ENCODE peak calls at places on chromosome 2, in nine cellular contexts. Y is HEK293T; N is GM04503; W is EH; X is fibroblast of the conjunctiva; B is stimulated activated CD8-positive, alpha-beta memory T cell treated with anti-CD3 and anti-CD28 coated beads, Interleukin-15, amount 100 ng/mL, for 4 hours; R is CD8-positive, alpha-beta memory T cell; Q is T follicular helper cell; J is activated CD8-positive, alpha-beta memory T cell treated with anti-CD3 and anti-CD28 coated beads for 48 hours. G is an unnamed sample.

GRCh38 chr2:231396058-231396821 is 730 bp downstream of the B3GNT7 start:
- DNase-seq in B (no peak), J (no peak), W (no peak), Q (no peak), R (no peak), Y (no peak), N (no peak), X (no peak), G (no peak)

GRCh38 chr2:37558622-37559021 is 112.8 kb downstream of the CDC42EP3 start:
- DNase-seq in W (no peak), J (no peak), Q (no peak), B (no peak), X (no peak), R (no peak), Y (no peak), N (no peak), G (no peak)

GRCh38 chr2:96353606-96354095 is 18.1 kb downstream of the NCAPH start:
- DNase-seq in B (no peak), Y (no peak), X (peak), W (peak), Q (no peak), R (no peak), N (peak), J (no peak), G (no peak)

GRCh38 chr2:106953779-106954178 is 67.8 kb upstream of the ST6GAL2 start:
- DNase-seq in X (no peak), B (no peak), N (no peak), W (no peak), Q (no peak), Y (no peak), R (no peak), J (no peak), G (no peak)

GRCh38 chr2:53744395-53745065 is 23.1 kb upstream of the CHAC2 start:
- DNase-seq in Y (no peak), W (no peak), R (no peak), Q (no peak), N (no peak), B (no peak), J (no peak), X (no peak), G (no peak)

GRCh38 chr2:20641123-20641985 is 9.5 kb downstream of the HS1BP3 start:
- DNase-seq in B (no peak), Y (no peak), J (no peak), W (no peak), N (no peak), Q (no peak), X (no peak), R (no peak), G (no peak)

GRCh38 chr2:224931956-224932355 is 110.3 kb downstream of the DOCK10 start:
- DNase-seq in B (no peak), Q (no peak), Y (no peak), R (no peak), N (no peak), W (no peak), X (no peak), J (no peak), G (no peak)

GRCh38 chr2:69122271-69122670 is 109.3 kb downstream of the ANTXR1 start:
- DNase-seq in Q (no peak), R (no peak), Y (no peak), X (no peak), J (no peak), B (no peak), W (peak), N (no peak), G (no peak)

GRCh38 chr2:230130668-230131364 is 62.1 kb upstream of the SLC16A14 start:
- DNase-seq in N (peak), R (no peak), J (no peak), X (peak), B (no peak), W (peak), Y (no peak), Q (no peak), G (no peak)

GRCh38 chr2:71891719-71892118 is 255.9 kb downstream of the CYP26B1 start:
- DNase-seq in B (no peak), R (no peak), W (no peak), Y (no peak), N (no peak), J (no peak), X (no peak), Q (no peak), G (no peak)

GRCh38 chr2:215594766-215595165 is 158.9 kb upstream of the FN1 start:
- DNase-seq in N (no peak), R (no peak), X (no peak), Q (no peak), W (peak), Y (no peak), B (no peak), J (no peak), G (no peak)

GRCh38 chr2:96103388-96103705 is 13.0 kb downstream of the ADRA2B start:
- DNase-seq in X (no peak), W (no peak), Y (no peak), J (no peak), N (no peak), Q (no peak), B (no peak), R (no peak), G (no peak)

GRCh38 chr2:16774980-16775963 is 109.6 kb upstream of the CYRIA start:
- DNase-seq in Y (no peak), Q (no peak), N (no peak), R (no peak), W (no peak), J (no peak), B (no peak), X (no peak), G (no peak)

GRCh38 chr2:238239872-238240760 is at the start of gene HES6:
- DNase-seq in N (no peak), Y (peak), Q (peak), X (peak), R (peak), B (peak), W (peak), J (no peak), G (peak)

GRCh38 chr2:13003500-13003899 is 286.8 kb downstream of the TRIB2 start:
- DNase-seq in J (no peak), N (no peak), B (no peak), X (no peak), R (no peak), Q (no peak), W (peak), Y (no peak), G (no peak)

GRCh38 chr2:224948859-224949258 is 93.4 kb downstream of the DOCK10 start:
- DNase-seq in W (peak), B (no peak), X (no peak), N (no peak), Q (no peak), R (no peak), J (no peak), Y (no peak), G (no peak)

GRCh38 chr2:160816916-160817315 is 323.3 kb upstream of the RBMS1 start:
- DNase-seq in X (no peak), Q (no peak), J (no peak), R (no peak), N (no peak), Y (no peak), W (no peak), B (no peak), G (no peak)

GRCh38 chr2:214077727-214078126 is 333.1 kb upstream of the VWC2L start:
- DNase-seq in X (no peak), R (no peak), N (no peak), J (no peak), B (no peak), Y (no peak), Q (no peak), W (peak), G (no peak)

GRCh38 chr2:241873081-241873802 is 3.7 kb downstream of the RTP5 start:
- DNase-seq in X (no peak), N (no peak), J (no peak), W (no peak), Y (no peak), R (no peak), B (no peak), Q (no peak), G (no peak)

GRCh38 chr2:134738150-134738865 is 19.5 kb upstream of the TMEM163 start:
- DNase-seq in B (no peak), N (no peak), R (no peak), Y (no peak), J (no peak), X (no peak), Q (no peak), W (no peak), G (no peak)

GRCh38 chr2:139814458-139814857 is 1034.3 kb upstream of the NXPH2 start:
- DNase-seq in R (no peak), Q (no peak), Y (no peak), W (no peak), J (no peak), N (no peak), X (no peak), B (no peak), G (no peak)

GRCh38 chr2:207530160-207531023 is 630 bp downstream of the CREB1 start:
- DNase-seq in B (peak), R (peak), Y (peak), Q (peak), N (no peak), W (peak), J (peak), X (no peak), G (peak)

GRCh38 chr2:43225788-43226557 is 433 bp downstream of the ZFP36L2 start:
- DNase-seq in X (peak), J (peak), R (peak), Y (peak), N (peak), Q (no peak), W (peak), B (peak), G (peak)

GRCh38 chr2:233832869-233833812 is 21.2 kb downstream of the HJURP start:
- DNase-seq in N (no peak), Q (no peak), Y (peak), J (no peak), X (no peak), B (no peak), R (no peak), W (peak), G (no peak)

GRCh38 chr2:133561045-133561852 is 7.0 kb downstream of the NCKAP5 start:
- DNase-seq in Q (no peak), N (no peak), R (no peak), B (no peak), W (peak), Y (peak), X (peak), J (no peak), G (no peak)

GRCh38 chr2:45005261-45006002 is 3.8 kb downstream of the SIX2 start:
- DNase-seq in X (no peak), N (no peak), J (no peak), B (no peak), W (no peak), R (no peak), Q (no peak), Y (no peak), G (no peak)

GRCh38 chr2:173990970-173991819 is 26.0 kb upstream of the SP3 start:
- DNase-seq in B (no peak), X (peak), N (no peak), R (no peak), Q (no peak), Y (no peak), J (no peak), W (peak), G (no peak)

GRCh38 chr2:135638825-135639224 is 102.8 kb upstream of the UBXN4 start:
- DNase-seq in X (no peak), N (no peak), R (no peak), J (no peak), Y (no peak), Q (no peak), B (no peak), W (no peak), G (no peak)

GRCh38 chr2:160409480-160409879 is 84.1 kb downstream of the RBMS1 start:
- DNase-seq in Q (no peak), R (no peak), Y (no peak), W (no peak), B (no peak), J (no peak), X (no peak), N (no peak), G (no peak)

GRCh38 chr2:237745250-237745613 is 53.3 kb upstream of the RBM44 start:
- DNase-seq in X (no peak), J (no peak), W (no peak), Q (no peak), N (no peak), R (no peak), Y (no peak), B (no peak), G (no peak)

G was measured in effector memory CD4-positive, alpha-beta T cell.